ENCODE peak calls at places on chromosomes 4 and X, in four cellular contexts. I is CD8-positive, alpha-beta memory T cell; R is IMR-90; C is Karpas-422. U is an unnamed sample.
A peak's percentile ranks its signal among the peaks of the same experiment; 100 is the strongest.

GRCh38 chrX:18075603-18076002 is 145.1 kb downstream of the BEND2 start:
- DNase-seq in R (no peak), C (no peak), I (no peak), U (no peak)

GRCh38 chr4:187006189-187006618 is 282.5 kb upstream of the FAT1 start:
- DNase-seq in R (peak; percentile 73), I (no peak), C (no peak), U (no peak)

GRCh38 chr4:15031197-15031596 is 28.9 kb downstream of the CPEB2 start:
- DNase-seq in C (no peak), I (no peak), R (peak; percentile 13), U (no peak)

GRCh38 chr4:152735302-152735917 is 44.1 kb downstream of the TIGD4 start:
- DNase-seq in I (no peak), C (peak; percentile 79), R (peak; percentile 11), U (no peak)

GRCh38 chr4:25863906-25864418 is 1.2 kb upstream of the SEL1L3 start:
- DNase-seq in I (no peak), C (no peak), R (no peak), U (no peak)

GRCh38 chr4:183098723-183099536 is at the start of gene WWC2:
- DNase-seq in R (peak; percentile 92), I (peak; percentile 62), C (no peak), U (peak; percentile 91)

GRCh38 chr4:175970734-175971133 is 94.9 kb upstream of the WDR17 start:
- DNase-seq in I (no peak), C (no peak), R (no peak), U (no peak)

GRCh38 chr4:4663028-4663427 is 121.2 kb upstream of the STX18 start:
- DNase-seq in R (peak; percentile 64), C (no peak), I (no peak), U (no peak)

GRCh38 chrX:150693782-150694574 is 782 bp downstream of the MTMR1 start:
- DNase-seq in I (peak; percentile 56), R (peak; percentile 79), C (peak; percentile 92), U (peak; percentile 30)

GRCh38 chrX:11064851-11065600 is 46.1 kb upstream of the HCCS start:
- DNase-seq in C (no peak), I (no peak), R (peak; percentile 78), U (no peak)

GRCh38 chrX:11064276-11064675 is 46.9 kb upstream of the HCCS start:
- DNase-seq in R (no peak), C (no peak), I (no peak), U (no peak)

GRCh38 chrX:11066812-11067211 is 44.3 kb upstream of the HCCS start:
- DNase-seq in C (no peak), R (no peak), I (no peak), U (no peak)
- H3K4me1 ChIP-seq in C (no peaks in the 10 kb centered on the region), R (peaks cover 7% of the 10 kb centered on the region), I (no peaks in the 10 kb centered on the region), U (no peaks in the 10 kb centered on the region)

GRCh38 chr4:120692964-120693363 is 229.6 kb downstream of the PRDM5 start:
- DNase-seq in I (no peak), R (peak; percentile 93), C (no peak), U (no peak)
- H3K4me1 ChIP-seq in I (no peaks in the 10 kb centered on the region), R (no peaks in the 10 kb centered on the region), C (no peaks in the 10 kb centered on the region), U (peaks cover 48% of the 10 kb centered on the region)

DNA sequence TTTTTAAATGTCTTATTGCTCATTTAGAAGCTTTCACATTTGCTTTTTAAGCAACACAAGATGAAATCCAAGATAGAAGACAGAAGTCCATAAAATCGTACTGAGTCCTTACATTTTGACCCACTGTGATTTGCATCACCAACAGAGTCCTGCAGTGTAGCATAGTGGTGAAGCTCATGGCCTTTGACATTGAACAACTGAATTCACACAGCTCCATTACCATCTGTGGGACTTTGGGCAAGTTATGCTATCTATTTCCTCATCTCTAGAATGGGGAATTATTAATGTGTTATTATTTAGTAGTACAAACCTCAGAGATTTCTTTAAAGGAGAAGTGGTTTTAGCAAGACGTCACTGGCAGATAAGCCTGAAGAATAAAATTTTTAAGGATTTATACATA is 10.7 kb downstream of the GPRIN3 start:
- DNase-seq in C (no peak), I (no peak), R (no peak), U (no peak)
- H3K4me1 ChIP-seq in C (peaks cover 70% of the 10 kb centered on the region), I (peaks cover 89% of the 10 kb centered on the region), R (no peaks in the 10 kb centered on the region), U (peaks cover 84% of the 10 kb centered on the region)

DNA sequence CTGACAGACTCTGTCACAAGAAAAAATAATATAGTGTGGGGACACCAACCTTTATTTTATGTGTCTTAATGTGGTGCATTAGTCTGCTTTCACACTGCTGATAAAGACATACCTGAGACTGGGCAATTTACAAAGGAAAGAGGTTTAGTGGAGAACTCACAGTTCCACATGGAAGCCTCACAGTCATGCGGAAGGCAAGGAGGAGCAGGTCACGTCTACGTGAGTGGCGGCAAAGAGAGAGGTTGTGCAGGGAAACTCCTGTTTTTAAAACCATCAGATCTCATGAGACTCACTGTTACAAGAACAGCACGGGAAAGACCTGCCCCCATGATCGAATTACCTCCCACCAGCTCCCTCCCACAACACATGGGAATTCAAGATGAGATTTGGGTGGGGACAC is 130.2 kb downstream of the AFF1 start:
- DNase-seq in R (no peak), C (no peak), I (no peak), U (no peak)
- H3K4me1 ChIP-seq in R (peaks cover 4% of the 10 kb centered on the region), C (peaks cover 7% of the 10 kb centered on the region), I (no peaks in the 10 kb centered on the region), U (peaks cover 57% of the 10 kb centered on the region)

DNA sequence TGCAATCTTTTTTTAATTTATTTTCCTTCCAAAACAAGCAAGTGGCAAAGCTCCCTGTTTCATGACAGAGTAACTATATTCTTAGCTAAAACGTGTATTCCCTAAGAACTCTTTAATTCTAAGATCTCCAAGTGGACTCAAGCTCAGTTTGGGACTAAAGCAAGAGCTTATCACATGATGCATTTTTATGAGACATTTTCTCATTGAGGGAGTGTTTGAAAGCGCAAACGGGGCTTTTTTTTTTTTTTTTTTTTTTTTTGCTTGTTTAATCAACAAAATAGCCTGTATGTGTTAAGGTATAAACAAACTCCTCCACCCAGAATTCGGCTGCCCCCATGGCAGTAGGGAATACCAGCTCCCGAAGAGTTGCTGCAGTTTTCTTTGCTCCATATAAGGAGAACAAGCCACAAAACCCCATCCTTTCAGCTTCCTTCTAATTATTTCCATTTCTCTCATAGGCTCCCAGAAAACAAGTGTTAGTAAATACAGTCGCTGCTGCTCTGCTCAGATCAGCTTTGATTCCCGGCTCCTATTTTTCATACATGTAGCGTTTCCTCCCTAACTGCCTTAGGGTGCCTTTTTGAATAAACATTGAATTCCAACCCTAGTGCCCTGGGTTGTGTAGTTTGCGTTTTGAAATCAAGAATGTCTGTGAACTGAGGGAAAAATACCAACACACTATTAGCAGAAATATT is 669 bp upstream of the PPARGC1A start:
- DNase-seq in C (no peak), I (no peak), R (no peak), U (no peak)
- H3K4me1 ChIP-seq in C (no peaks in the 10 kb centered on the region), I (no peaks in the 10 kb centered on the region), R (peaks cover 4% of the 10 kb centered on the region), U (peaks cover 50% of the 10 kb centered on the region)

GRCh38 chr4:121693450-121693849 is 3.3 kb downstream of the ANXA5 start:
- DNase-seq in C (no peak), I (no peak), R (peak; percentile 37), U (no peak)

GRCh38 chr4:121697626-121698025 is 846 bp upstream of the ANXA5 start:
- DNase-seq in C (peak; percentile 79), R (no peak), I (peak; percentile 1), U (no peak)

GRCh38 chr4:121696140-121696640 is 590 bp downstream of the ANXA5 start:
- DNase-seq in I (peak; percentile 38), R (peak; percentile 85), C (peak; percentile 69), U (peak; percentile 80)

GRCh38 chr4:121698119-121698732 is 1.4 kb upstream of the ANXA5 start:
- DNase-seq in R (no peak), I (no peak), C (no peak), U (peak; percentile 56)

GRCh38 chr4:121696641-121697461 is at the start of gene ANXA5:
- DNase-seq in R (peak; percentile 88), C (peak; percentile 91), I (peak; percentile 39), U (peak; percentile 93)
- H3K4me1 ChIP-seq in R (peaks cover 8% of the 10 kb centered on the region), C (peaks cover 24% of the 10 kb centered on the region), I (no peaks in the 10 kb centered on the region), U (peaks cover 58% of the 10 kb centered on the region)

GRCh38 chr4:7861440-7861881 is 78.2 kb downstream of the AFAP1 start:
- DNase-seq in R (peak; percentile 97), C (no peak), I (no peak), U (peak; percentile 41)

GRCh38 chr4:7859350-7859749 is 80.3 kb downstream of the AFAP1 start:
- DNase-seq in I (no peak), R (no peak), C (no peak), U (no peak)

GRCh38 chr4:7858498-7858897 is 81.2 kb downstream of the AFAP1 start:
- DNase-seq in C (no peak), R (no peak), I (no peak), U (no peak)

GRCh38 chr4:7862561-7863200 is 77.0 kb downstream of the AFAP1 start:
- DNase-seq in C (no peak), I (no peak), R (no peak), U (no peak)

GRCh38 chr4:7860600-7861158 is 79.0 kb downstream of the AFAP1 start:
- DNase-seq in I (no peak), C (no peak), R (no peak), U (no peak)
- H3K4me1 ChIP-seq in I (peaks cover 27% of the 10 kb centered on the region), C (no peaks in the 10 kb centered on the region), R (peaks cover 42% of the 10 kb centered on the region), U (peaks cover 44% of the 10 kb centered on the region)

GRCh38 chr4:120921456-120922389 is 803 bp downstream of the PRDM5 start:
- DNase-seq in R (peak; percentile 68), C (no peak), I (peak; percentile 52), U (peak; percentile 79)
- H3K4me1 ChIP-seq in R (peaks cover 2% of the 10 kb centered on the region), C (peaks cover 8% of the 10 kb centered on the region), I (peaks cover 7% of the 10 kb centered on the region), U (peaks cover 50% of the 10 kb centered on the region)

DNA sequence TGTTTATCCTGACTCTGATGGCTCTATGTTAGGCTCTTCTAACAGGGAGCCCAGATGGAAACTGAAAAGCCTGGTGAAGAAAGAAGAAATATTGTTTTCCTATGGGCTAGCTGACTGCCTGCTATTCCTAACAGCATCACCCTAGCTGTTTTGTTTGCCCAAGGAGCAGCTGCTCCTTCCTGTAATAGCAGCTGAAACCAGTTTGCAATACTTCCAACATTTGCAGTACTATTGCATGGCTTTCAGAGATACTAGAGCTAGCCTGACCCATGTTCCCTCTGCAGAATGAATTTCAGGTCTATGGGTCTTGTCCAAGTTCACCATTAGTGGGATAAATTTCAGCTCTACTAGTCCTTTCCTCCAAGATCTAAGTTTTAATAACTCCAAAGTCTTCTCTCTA is 495.2 kb downstream of the INPP4B start:
- DNase-seq in R (peak; percentile 50), C (no peak), I (no peak), U (no peak)
- H3K4me1 ChIP-seq in R (peaks cover 5% of the 10 kb centered on the region), C (no peaks in the 10 kb centered on the region), I (peaks cover 90% of the 10 kb centered on the region), U (peaks cover 94% of the 10 kb centered on the region)